ENCODE peak calls at places on chromosomes 3 and 15, in ten cellular contexts. One of them, this sample, is unnamed.

GRCh38 chr3:53821631-53822068 is 24.6 kb downstream of the CHDH start:
- DNase-seq in NCI-H748 treated with DMSO at 0.1 percent for 48 hours: no peak
- DNase-seq in A172: peak; percentile 78
- DNase-seq in glutamatergic neuron: peak; percentile 5
- DNase-seq in SW480: no peak
- DNase-seq in pulmonary artery endothelial cell: no peak
- DNase-seq in head of caudate nucleus: no peak
- DNase-seq in RPMI7951: peak; percentile 39
- DNase-seq in cardiac muscle cell: no peak
- DNase-seq in Caco-2: peak; percentile 25
- DNase-seq in this sample: peak; percentile 66

GRCh38 chr3:146187334-146187950 is 26.5 kb upstream of the PLOD2 start:
- DNase-seq in SW480: peak; percentile 31
- DNase-seq in head of caudate nucleus: peak; percentile 69
- DNase-seq in RPMI7951: peak; percentile 50
- DNase-seq in NCI-H748 treated with DMSO at 0.1 percent for 48 hours: peak; percentile 8
- DNase-seq in A172: peak; percentile 27
- DNase-seq in pulmonary artery endothelial cell: no peak
- DNase-seq in Caco-2: no peak
- DNase-seq in glutamatergic neuron: no peak
- DNase-seq in cardiac muscle cell: peak; percentile 53
- DNase-seq in this sample: no peak

GRCh38 chr15:73989001-73989798 is 2.9 kb downstream of the STOML1 start:
- DNase-seq in head of caudate nucleus: no peak
- DNase-seq in SW480: peak; percentile 60
- DNase-seq in glutamatergic neuron: no peak
- DNase-seq in Caco-2: no peak
- DNase-seq in NCI-H748 treated with DMSO at 0.1 percent for 48 hours: no peak
- DNase-seq in pulmonary artery endothelial cell: no peak
- DNase-seq in RPMI7951: peak; percentile 92
- DNase-seq in cardiac muscle cell: peak; percentile 80
- DNase-seq in A172: peak; percentile 86
- DNase-seq in this sample: peak; percentile 85

GRCh38 chr3:45952456-45952855 is 9.2 kb downstream of the CXCR6 start:
- DNase-seq in glutamatergic neuron: no peak
- DNase-seq in pulmonary artery endothelial cell: no peak
- DNase-seq in NCI-H748 treated with DMSO at 0.1 percent for 48 hours: no peak
- DNase-seq in SW480: no peak
- DNase-seq in RPMI7951: no peak
- DNase-seq in cardiac muscle cell: peak; percentile 54
- DNase-seq in Caco-2: no peak
- DNase-seq in A172: no peak
- DNase-seq in head of caudate nucleus: no peak
- DNase-seq in this sample: no peak

GRCh38 chr15:80494311-80494710 is 90.1 kb downstream of the ARNT2 start:
- DNase-seq in head of caudate nucleus: no peak
- DNase-seq in RPMI7951: peak; percentile 85
- DNase-seq in SW480: no peak
- DNase-seq in glutamatergic neuron: no peak
- DNase-seq in Caco-2: peak; percentile 42
- DNase-seq in cardiac muscle cell: peak; percentile 74
- DNase-seq in NCI-H748 treated with DMSO at 0.1 percent for 48 hours: no peak
- DNase-seq in A172: peak; percentile 74
- DNase-seq in pulmonary artery endothelial cell: no peak
- DNase-seq in this sample: peak; percentile 42

GRCh38 chr3:74066456-74066855 is 441.7 kb upstream of the PDZRN3 start:
- DNase-seq in SW480: no peak
- DNase-seq in RPMI7951: no peak
- DNase-seq in head of caudate nucleus: no peak
- DNase-seq in glutamatergic neuron: no peak
- DNase-seq in NCI-H748 treated with DMSO at 0.1 percent for 48 hours: no peak
- DNase-seq in pulmonary artery endothelial cell: no peak
- DNase-seq in Caco-2: no peak
- DNase-seq in A172: no peak
- DNase-seq in cardiac muscle cell: no peak
- DNase-seq in this sample: no peak

GRCh38 chr3:96814581-96815567 is at the start of gene EPHA6:
- DNase-seq in head of caudate nucleus: peak; percentile 35
- DNase-seq in NCI-H748 treated with DMSO at 0.1 percent for 48 hours: no peak
- DNase-seq in cardiac muscle cell: no peak
- DNase-seq in Caco-2: no peak
- DNase-seq in glutamatergic neuron: peak; percentile 55
- DNase-seq in A172: no peak
- DNase-seq in RPMI7951: no peak
- DNase-seq in SW480: no peak
- DNase-seq in pulmonary artery endothelial cell: no peak
- DNase-seq in this sample: no peak

GRCh38 chr3:195886181-195887141 is 21.9 kb downstream of the TNK2 start:
- DNase-seq in glutamatergic neuron: peak; percentile 15
- DNase-seq in SW480: no peak
- DNase-seq in head of caudate nucleus: no peak
- DNase-seq in cardiac muscle cell: peak; percentile 68
- DNase-seq in Caco-2: no peak
- DNase-seq in NCI-H748 treated with DMSO at 0.1 percent for 48 hours: no peak
- DNase-seq in RPMI7951: peak; percentile 60
- DNase-seq in A172: peak; percentile 69
- DNase-seq in pulmonary artery endothelial cell: peak; percentile 82
- DNase-seq in this sample: no peak

GRCh38 chr3:78645628-78646310 is 1122.0 kb downstream of the ROBO1 start:
- DNase-seq in pulmonary artery endothelial cell: peak; percentile 44
- DNase-seq in glutamatergic neuron: no peak
- DNase-seq in Caco-2: no peak
- DNase-seq in NCI-H748 treated with DMSO at 0.1 percent for 48 hours: peak; percentile 62
- DNase-seq in SW480: peak; percentile 59
- DNase-seq in cardiac muscle cell: peak; percentile 87
- DNase-seq in RPMI7951: peak; percentile 67
- DNase-seq in head of caudate nucleus: peak; percentile 13
- DNase-seq in A172: peak; percentile 72
- DNase-seq in this sample: peak; percentile 72

GRCh38 chr3:112814256-112814655 is 32.4 kb downstream of the CD200R1L start:
- DNase-seq in A172: peak; percentile 51
- DNase-seq in SW480: peak; percentile 46
- DNase-seq in pulmonary artery endothelial cell: peak; percentile 24
- DNase-seq in glutamatergic neuron: no peak
- DNase-seq in Caco-2: no peak
- DNase-seq in RPMI7951: peak; percentile 57
- DNase-seq in head of caudate nucleus: no peak
- DNase-seq in cardiac muscle cell: peak; percentile 91
- DNase-seq in NCI-H748 treated with DMSO at 0.1 percent for 48 hours: no peak
- DNase-seq in this sample: peak; percentile 50

GRCh38 chr3:60809857-60810256 is 441.4 kb downstream of the FHIT start:
- DNase-seq in A172: peak; percentile 2
- DNase-seq in glutamatergic neuron: no peak
- DNase-seq in head of caudate nucleus: no peak
- DNase-seq in pulmonary artery endothelial cell: no peak
- DNase-seq in NCI-H748 treated with DMSO at 0.1 percent for 48 hours: no peak
- DNase-seq in Caco-2: peak; percentile 47
- DNase-seq in RPMI7951: peak; percentile 94
- DNase-seq in SW480: no peak
- DNase-seq in cardiac muscle cell: peak; percentile 6
- DNase-seq in this sample: peak; percentile 22

GRCh38 chr15:93210995-93211394 is 122.0 kb upstream of the RGMA start:
- DNase-seq in Caco-2: no peak
- DNase-seq in NCI-H748 treated with DMSO at 0.1 percent for 48 hours: no peak
- DNase-seq in RPMI7951: peak; percentile 79
- DNase-seq in glutamatergic neuron: no peak
- DNase-seq in pulmonary artery endothelial cell: no peak
- DNase-seq in head of caudate nucleus: no peak
- DNase-seq in SW480: no peak
- DNase-seq in A172: no peak
- DNase-seq in cardiac muscle cell: no peak
- DNase-seq in this sample: peak; percentile 27

This sample was measured in foreskin keratinocyte.